ENCODE peak calls at places on chromosomes 13 and 19, in ten cellular contexts. W, H, R, T, O, J, Y, Z, M and G are unnamed samples.

GRCh38 chr13:66765559-66765958 is 464.6 kb downstream of the PCDH9 start:
- DNase-seq in W (no peak), H (no peak), R (no peak), T (no peak), O (no peak), J (no peak), Y (no peak), Z (no peak), M (no peak), G (no peak)

GRCh38 chr19:5154129-5154798 is 185.4 kb downstream of the KDM4B start:
- DNase-seq in W (no peak), H (no peak), R (peak), T (peak), O (peak), J (peak), Y (no peak), Z (peak), M (no peak), G (no peak)

GRCh38 chr13:20460744-20461143 is 64.9 kb downstream of the CRYL1 start:
- DNase-seq in W (no peak), H (no peak), R (no peak), T (no peak), O (no peak), J (no peak), Y (no peak), Z (no peak), M (no peak), G (no peak)

GRCh38 chr13:114148521-114148855 is 16.1 kb upstream of the RASA3 start:
- DNase-seq in W (no peak), H (peak), R (no peak), T (peak), O (no peak), J (no peak), Y (peak), Z (no peak), M (no peak), G (no peak)

GRCh38 chr19:20247016-20247683 is 80.1 kb downstream of the ZNF486 start:
- DNase-seq in W (no peak), H (no peak), R (peak), T (peak), O (no peak), J (peak), Y (no peak), Z (peak), M (no peak), G (no peak)

GRCh38 chr13:112066624-112067004 is 335 bp upstream of the SOX1 start:
- DNase-seq in W (no peak), H (no peak), R (no peak), T (peak), O (no peak), J (no peak), Y (peak), Z (peak), M (peak), G (no peak)

GRCh38 chr19:5137571-5138124 is 168.7 kb downstream of the KDM4B start:
- DNase-seq in W (no peak), H (no peak), R (no peak), T (no peak), O (no peak), J (no peak), Y (no peak), Z (peak), M (no peak), G (no peak)

GRCh38 chr13:86840250-86841191 is 830.6 kb upstream of the SLITRK5 start:
- DNase-seq in W (no peak), H (no peak), R (no peak), T (no peak), O (no peak), J (no peak), Y (no peak), Z (no peak), M (no peak), G (no peak)

GRCh38 chr19:10227215-10227971 is 3.7 kb downstream of the S1PR2 start:
- DNase-seq in W (no peak), H (no peak), R (peak), T (no peak), O (no peak), J (peak), Y (no peak), Z (no peak), M (no peak), G (peak)

GRCh38 chr19:31749231-31749630 is 400.0 kb upstream of the TSHZ3 start:
- DNase-seq in W (no peak), H (no peak), R (no peak), T (no peak), O (no peak), J (no peak), Y (no peak), Z (peak), M (no peak), G (no peak)

GRCh38 chr19:2495651-2496316 is 19.9 kb downstream of the GADD45B start:
- DNase-seq in W (no peak), H (no peak), R (peak), T (peak), O (no peak), J (peak), Y (no peak), Z (no peak), M (no peak), G (no peak)

GRCh38 chr13:98365291-98365690 is 188.2 kb upstream of the RNF113B start:
- DNase-seq in W (no peak), H (no peak), R (peak), T (no peak), O (no peak), J (no peak), Y (no peak), Z (no peak), M (no peak), G (no peak)

GRCh38 chr19:43664008-43664407 is 6.0 kb downstream of the PLAUR start:
- DNase-seq in W (no peak), H (no peak), R (no peak), T (no peak), O (no peak), J (no peak), Y (no peak), Z (no peak), M (no peak), G (no peak)

GRCh38 chr19:40605201-40605971 is 4.2 kb downstream of the LTBP4 start:
- DNase-seq in W (no peak), H (peak), R (peak), T (peak), O (peak), J (peak), Y (peak), Z (peak), M (peak), G (peak)

GRCh38 chr19:17411801-17412200 is 6.4 kb upstream of the BST2 start:
- DNase-seq in W (no peak), H (no peak), R (no peak), T (no peak), O (no peak), J (no peak), Y (no peak), Z (no peak), M (no peak), G (no peak)

GRCh38 chr19:2289714-2290435 is 7.9 kb upstream of the PEAK3 start:
- DNase-seq in W (no peak), H (no peak), R (no peak), T (peak), O (no peak), J (no peak), Y (no peak), Z (no peak), M (no peak), G (no peak)

GRCh38 chr13:71412231-71412630 is 454.8 kb downstream of the DACH1 start:
- DNase-seq in W (no peak), H (no peak), R (no peak), T (no peak), O (no peak), J (no peak), Y (no peak), Z (no peak), M (no peak), G (no peak)